ENCODE peak calls at places on chromosomes 3 and 15, in six cellular contexts. R is colonic mucosa, K is GM12865, F is cardiac fibroblast, A is aorta, I is astrocyte of the spinal cord. G is an unnamed sample.

GRCh38 chr3:64977308-64978100 is 289.7 kb upstream of the ADAMTS9 start:
- DNase-seq in R (no peak), K (no peak), F (peak), A (no peak), I (peak), G (peak)

GRCh38 chr15:66095871-66096710 is 157.5 kb downstream of the MEGF11 start:
- DNase-seq in R (no peak), K (no peak), F (no peak), A (no peak), I (no peak), G (no peak)

GRCh38 chr15:95468820-95469219 is 861.7 kb upstream of the NR2F2 start:
- DNase-seq in R (no peak), K (no peak), F (no peak), A (no peak), I (no peak), G (no peak)

GRCh38 chr3:48538451-48538850 is 18.2 kb downstream of the PFKFB4 start:
- DNase-seq in R (no peak), K (no peak), F (no peak), A (no peak), I (no peak), G (no peak)

GRCh38 chr15:83784975-83785374 is 131.1 kb downstream of the ADAMTSL3 start:
- DNase-seq in R (no peak), K (no peak), F (peak), A (no peak), I (peak), G (peak)

GRCh38 chr3:133492159-133492860 is 81.2 kb upstream of the CDV3 start:
- DNase-seq in R (no peak), K (no peak), F (no peak), A (no peak), I (no peak), G (no peak)

GRCh38 chr15:69377137-69377536 is 37.0 kb upstream of the KIF23 start:
- DNase-seq in R (no peak), K (no peak), F (no peak), A (no peak), I (no peak), G (no peak)

GRCh38 chr3:182490601-182491485 is 302.5 kb upstream of the ATP11B start:
- DNase-seq in R (peak), K (peak), F (peak), A (no peak), I (peak), G (peak)

GRCh38 chr15:85394552-85395333 is 14.3 kb downstream of the AKAP13 start:
- DNase-seq in R (no peak), K (no peak), F (no peak), A (no peak), I (no peak), G (no peak)

GRCh38 chr3:123984350-123984749 is 7.6 kb downstream of the ROPN1 start:
- DNase-seq in R (no peak), K (no peak), F (no peak), A (no peak), I (no peak), G (no peak)

GRCh38 chr3:22960326-22960984 is 242.7 kb upstream of the UBE2E2 start:
- DNase-seq in R (peak), K (peak), F (peak), A (no peak), I (peak), G (peak)

GRCh38 chr15:71364117-71364584 is 248.9 kb downstream of the THSD4 start:
- DNase-seq in R (peak), K (no peak), F (no peak), A (no peak), I (no peak), G (peak)

GRCh38 chr3:9201278-9201677 is 48.2 kb downstream of the SRGAP3 start:
- DNase-seq in R (no peak), K (no peak), F (no peak), A (no peak), I (no peak), G (peak)

GRCh38 chr3:49236226-49236625 is 40.8 kb downstream of the C3orf62 start:
- DNase-seq in R (no peak), K (no peak), F (no peak), A (no peak), I (no peak), G (no peak)

GRCh38 chr3:36893137-36893557 is 51.7 kb downstream of the TRANK1 start:
- DNase-seq in R (no peak), K (peak), F (peak), A (no peak), I (peak), G (peak)

GRCh38 chr3:71345429-71346027 is 238.0 kb downstream of the FOXP1 start:
- DNase-seq in R (no peak), K (no peak), F (peak), A (no peak), I (peak), G (peak)

GRCh38 chr3:9666704-9667445 is 17.6 kb downstream of the MTMR14 start:
- DNase-seq in R (no peak), K (no peak), F (no peak), A (no peak), I (no peak), G (no peak)

GRCh38 chr15:95292790-95293450 is 1037.6 kb upstream of the NR2F2 start:
- DNase-seq in R (no peak), K (no peak), F (peak), A (no peak), I (no peak), G (no peak)

GRCh38 chr3:100954990-100955389 is 38.2 kb downstream of the ABI3BP start:
- DNase-seq in R (peak), K (no peak), F (peak), A (no peak), I (peak), G (peak)

GRCh38 chr15:100187677-100188076 is 154.1 kb downstream of the ADAMTS17 start:
- DNase-seq in R (no peak), K (no peak), F (no peak), A (no peak), I (no peak), G (no peak)

GRCh38 chr3:31503456-31503855 is 29.3 kb upstream of the STT3B start:
- DNase-seq in R (no peak), K (no peak), F (no peak), A (no peak), I (no peak), G (no peak)

GRCh38 chr3:82055792-82056191 is 294.3 kb upstream of the GBE1 start:
- DNase-seq in R (no peak), K (no peak), F (peak), A (no peak), I (peak), G (no peak)

GRCh38 chr3:72043212-72044133 is 258.5 kb upstream of the PROK2 start:
- DNase-seq in R (no peak), K (peak), F (no peak), A (no peak), I (no peak), G (peak)

GRCh38 chr3:184968115-184968514 is 156.1 kb downstream of the VPS8 start:
- DNase-seq in R (no peak), K (no peak), F (peak), A (no peak), I (no peak), G (no peak)

GRCh38 chr3:3800076-3800448 is 831 bp downstream of the LRRN1 start:
- DNase-seq in R (peak), K (no peak), F (no peak), A (peak), I (no peak), G (no peak)

GRCh38 chr3:126883241-126883640 is 99.7 kb upstream of the PLXNA1 start:
- DNase-seq in R (no peak), K (peak), F (peak), A (no peak), I (no peak), G (peak)

GRCh38 chr3:158725348-158725966 is 6.8 kb downstream of the RARRES1 start:
- DNase-seq in R (peak), K (no peak), F (peak), A (no peak), I (peak), G (peak)

GRCh38 chr3:127391436-127392145 is 103.7 kb upstream of the PRR20G start:
- DNase-seq in R (no peak), K (no peak), F (no peak), A (no peak), I (no peak), G (no peak)

GRCh38 chr3:33006571-33007286 is 55.3 kb downstream of the CCR4 start:
- DNase-seq in R (no peak), K (no peak), F (no peak), A (no peak), I (no peak), G (no peak)

GRCh38 chr15:64807051-64807749 is 18.2 kb downstream of the PIF1 start:
- DNase-seq in R (no peak), K (no peak), F (no peak), A (no peak), I (no peak), G (no peak)

GRCh38 chr15:64807751-64808222 is 17.7 kb downstream of the PIF1 start:
- DNase-seq in R (no peak), K (no peak), F (no peak), A (no peak), I (no peak), G (no peak)

GRCh38 chr15:64808785-64809453 is 16.5 kb downstream of the PIF1 start:
- DNase-seq in R (no peak), K (no peak), F (no peak), A (no peak), I (no peak), G (no peak)

GRCh38 chr15:64804619-64805018 is 20.8 kb downstream of the PIF1 start:
- DNase-seq in R (no peak), K (no peak), F (no peak), A (no peak), I (no peak), G (no peak)

GRCh38 chr15:64806509-64806908 is 18.9 kb downstream of the PIF1 start:
- DNase-seq in R (no peak), K (no peak), F (no peak), A (no peak), I (no peak), G (no peak)
- H3K4me3 ChIP-seq in R (no peak), K (no peak), F (no peak), A (no peak), I (no peak), G (no peak)

GRCh38 chr15:43492673-43493601 is at the start of gene TP53BP1:
- DNase-seq in R (peak), K (peak), F (peak), A (peak), I (peak), G (peak)

GRCh38 chr15:43488790-43489585 is 4.0 kb downstream of the TP53BP1 start:
- DNase-seq in R (peak), K (no peak), F (peak), A (no peak), I (no peak), G (no peak)

GRCh38 chr15:43498988-43499387 is 6.0 kb upstream of the TP53BP1 start:
- DNase-seq in R (no peak), K (no peak), F (no peak), A (no peak), I (no peak), G (no peak)

GRCh38 chr15:43492266-43492665 is 690 bp downstream of the TP53BP1 start:
- DNase-seq in R (no peak), K (no peak), F (no peak), A (no peak), I (no peak), G (no peak)

GRCh38 chr15:43493687-43494472 is 924 bp upstream of the TP53BP1 start:
- DNase-seq in R (no peak), K (no peak), F (no peak), A (no peak), I (no peak), G (no peak)
- H3K4me3 ChIP-seq in R (peak), K (peak), F (peak), A (no peak), I (peak), G (peak)

GRCh38 chr15:63050737-63051700 is 8.5 kb downstream of the TPM1 start:
- DNase-seq in R (peak), K (no peak), F (peak), A (no peak), I (peak), G (peak)
- H3K4me3 ChIP-seq in R (no peak), K (no peak), F (no peak), A (no peak), I (no peak), G (no peak)

DNA sequence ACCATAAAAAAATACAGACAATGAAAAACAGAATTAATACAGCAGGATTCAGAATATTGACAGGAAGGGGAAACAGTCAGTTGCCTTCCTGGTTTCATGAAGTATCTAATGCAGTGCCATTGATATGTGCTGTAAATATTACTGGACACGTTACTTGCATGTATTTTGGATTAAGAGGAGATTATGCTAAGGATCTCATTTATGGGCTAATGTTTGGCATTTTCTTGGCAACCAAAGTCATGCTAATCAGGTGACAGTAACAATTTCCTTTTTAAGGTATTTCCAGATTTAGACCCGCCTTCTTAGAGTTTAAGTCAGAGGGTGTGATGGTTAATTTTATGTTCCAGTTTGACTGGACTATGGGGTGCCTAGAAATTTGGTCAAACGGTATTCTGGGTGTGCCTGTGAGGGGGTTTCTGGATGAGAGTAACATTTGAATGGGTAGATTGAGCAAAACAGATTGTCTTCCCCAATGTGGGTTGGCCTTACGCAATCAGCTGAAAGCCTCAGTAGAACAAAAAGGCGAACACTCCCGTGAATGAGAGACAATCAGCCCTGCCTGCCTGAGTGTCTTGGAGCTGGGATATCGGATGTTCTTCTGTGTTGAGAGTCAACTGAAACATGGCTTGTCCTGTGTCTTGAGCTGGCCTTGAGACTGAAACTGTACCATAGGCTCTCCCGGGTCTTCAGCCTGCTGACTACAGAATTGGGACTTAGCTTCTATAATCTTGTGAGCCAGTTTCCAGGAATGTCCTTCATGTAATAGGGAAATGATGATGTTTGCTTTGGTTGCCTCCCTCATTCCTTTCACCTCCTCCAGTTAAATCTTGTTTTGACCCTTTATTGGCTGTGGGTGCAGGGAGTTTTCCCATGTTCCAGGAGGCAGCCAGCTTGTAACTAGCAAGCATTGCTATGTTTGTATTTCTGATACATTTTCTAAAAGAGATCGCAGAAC is 10.5 kb downstream of the SQOR start:
- DNase-seq in R (peak), K (no peak), F (peak), A (no peak), I (peak), G (peak)
- H3K4me3 ChIP-seq in R (no peak), K (no peak), F (peak), A (no peak), I (no peak), G (no peak)

DNA sequence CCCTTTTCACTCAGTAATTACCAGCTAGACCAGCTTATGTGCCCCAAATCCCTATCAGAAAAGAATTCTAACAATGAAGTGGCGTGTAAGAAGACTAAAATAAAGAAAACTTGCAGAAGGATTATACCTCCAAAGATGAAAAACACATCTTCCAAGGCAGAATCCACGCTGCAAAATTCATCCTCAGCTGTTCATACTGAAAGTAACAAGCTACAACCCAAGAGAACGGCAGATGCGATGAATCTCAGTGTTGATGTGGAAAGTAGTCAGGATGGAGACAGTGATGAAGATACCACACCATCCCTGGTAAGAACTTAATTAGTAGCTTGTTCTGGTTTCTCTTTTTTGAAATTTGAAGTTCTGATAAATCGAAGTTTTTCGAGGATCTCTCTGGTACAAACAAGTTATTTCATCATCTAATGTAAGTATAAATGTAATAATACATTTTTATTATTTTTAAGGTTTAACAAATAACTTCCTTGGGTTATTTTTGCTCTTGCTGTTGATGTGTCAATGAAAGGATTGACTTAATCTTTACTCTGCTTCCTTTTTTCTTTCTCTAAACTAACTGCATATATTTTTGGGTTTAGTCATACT is 1.4 kb downstream of the WDR76 start:
- DNase-seq in R (no peak), K (peak), F (peak), A (no peak), I (no peak), G (peak)
- H3K4me3 ChIP-seq in R (no peak), K (peak), F (peak), A (no peak), I (no peak), G (peak)